ENCODE peak calls at places on chromosomes 6 and 20, in six cellular contexts. U is activated T-cell treated with anti-CD3 and anti-CD28 coated beads, Interleukin-2, amount 50 U/mL, for 4 hours; N is neural crest cell; D is AG08395; O is HT1080; F is A549. L is an unnamed sample.

GRCh38 chr6:20688710-20689500 is 154.6 kb downstream of the CDKAL1 start:
- DNase-seq in F (no peak), D (no peak), N (no peak), U (no peak), O (peak; percentile 8), L (no peak)

GRCh38 chr20:15965165-15965564 is 608.1 kb downstream of the KIF16B start:
- DNase-seq in U (no peak), N (no peak), O (no peak), F (no peak), D (no peak), L (no peak)

GRCh38 chr6:9697263-9697931 is 717.5 kb downstream of the TFAP2A start:
- DNase-seq in U (no peak), O (no peak), N (no peak), F (no peak), D (no peak), L (no peak)

GRCh38 chr6:4135665-4136353 is 434 bp upstream of the ECI2 start:
- DNase-seq in N (peak; percentile 87), F (peak; percentile 74), O (peak; percentile 79), U (peak; percentile 97), D (peak; percentile 98), L (peak; percentile 71)

GRCh38 chr6:17219098-17219497 is 62.1 kb upstream of the RBM24 start:
- DNase-seq in U (no peak), F (no peak), D (no peak), N (no peak), O (no peak), L (no peak)

GRCh38 chr6:76275746-76276145 is 203.3 kb upstream of the IMPG1 start:
- DNase-seq in U (no peak), O (no peak), N (no peak), D (no peak), F (peak; percentile 0), L (no peak)

GRCh38 chr6:7761047-7761446 is 35.1 kb downstream of the BMP6 start:
- DNase-seq in U (no peak), N (no peak), D (peak; percentile 40), F (no peak), O (no peak), L (no peak)

GRCh38 chr6:16950311-16950710 is 151.5 kb upstream of the STMND1 start:
- DNase-seq in D (no peak), U (no peak), F (no peak), O (no peak), N (no peak), L (no peak)

GRCh38 chr20:40691566-40692239 is 2.7 kb upstream of the MAFB start:
- DNase-seq in U (no peak), N (no peak), O (no peak), F (no peak), D (no peak), L (no peak)

GRCh38 chr6:155256122-155256795 is 7.6 kb upstream of the CLDN20 start:
- DNase-seq in O (no peak), F (no peak), U (no peak), D (no peak), N (no peak), L (no peak)

GRCh38 chr20:23118144-23118543 is 32.0 kb upstream of the CD93 start:
- DNase-seq in N (no peak), F (no peak), D (no peak), O (no peak), U (no peak), L (no peak)

GRCh38 chr6:142702501-142703460 is 242.2 kb downstream of the HIVEP2 start:
- DNase-seq in O (no peak), N (no peak), D (no peak), F (no peak), U (no peak), L (no peak)

GRCh38 chr20:57460781-57461465 is 64.0 kb downstream of the CTCFL start:
- DNase-seq in O (no peak), N (no peak), D (no peak), F (no peak), U (no peak), L (no peak)

GRCh38 chr6:44041461-44042260 is 85.6 kb downstream of the MRPL14 start:
- DNase-seq in N (no peak), D (peak; percentile 95), F (peak; percentile 57), U (no peak), O (peak; percentile 100), L (peak; percentile 69)

GRCh38 chr20:59780494-59781185 is 152.8 kb downstream of the SYCP2 start:
- DNase-seq in O (no peak), F (no peak), U (no peak), D (no peak), N (no peak), L (no peak)

GRCh38 chr6:95802978-95803377 is 212.8 kb upstream of the FUT9 start:
- DNase-seq in U (no peak), N (no peak), D (no peak), O (no peak), F (no peak), L (peak; percentile 27)

GRCh38 chr20:2311329-2311728 is 15.5 kb downstream of the TGM3 start:
- DNase-seq in U (no peak), N (no peak), F (no peak), O (no peak), D (no peak), L (no peak)

GRCh38 chr6:148795563-148795962 is 48.7 kb downstream of the UST start:
- DNase-seq in F (no peak), U (no peak), O (no peak), D (no peak), N (no peak), L (no peak)

GRCh38 chr20:11553603-11554002 is 364.1 kb upstream of the BTBD3 start:
- DNase-seq in O (peak; percentile 18), U (no peak), D (peak; percentile 35), N (no peak), F (no peak), L (no peak)

L was measured in NT2/D1.